ENCODE peak calls at places on chromosomes 13 and 19, in six cellular contexts. One of them, this sample, is unnamed.

GRCh38 chr19:13033819-13034611 is 38.7 kb downstream of the NFIX start:
- DNase-seq in Panc1: no peak
- DNase-seq in upper lobe of left lung: no peak
- DNase-seq in IMR-90: peak; percentile 45
- DNase-seq in aorta: peak; percentile 89
- DNase-seq in left lung: peak; percentile 83
- DNase-seq in this sample: no peak

GRCh38 chr13:62781866-62782265 is 1366.2 kb upstream of the PCDH20 start:
- DNase-seq in upper lobe of left lung: no peak
- DNase-seq in left lung: no peak
- DNase-seq in IMR-90: peak; percentile 66
- DNase-seq in aorta: no peak
- DNase-seq in Panc1: no peak
- DNase-seq in this sample: no peak

GRCh38 chr19:6026390-6026897 is 48.5 kb upstream of the RANBP3 start:
- DNase-seq in IMR-90: no peak
- DNase-seq in upper lobe of left lung: no peak
- DNase-seq in left lung: no peak
- DNase-seq in aorta: peak; percentile 33
- DNase-seq in Panc1: no peak
- DNase-seq in this sample: no peak

GRCh38 chr13:77460195-77460594 is 75.3 kb upstream of the SCEL start:
- DNase-seq in left lung: no peak
- DNase-seq in Panc1: no peak
- DNase-seq in IMR-90: no peak
- DNase-seq in upper lobe of left lung: no peak
- DNase-seq in aorta: peak; percentile 69
- DNase-seq in this sample: no peak

GRCh38 chr13:20796791-20797513 is 23.2 kb upstream of the EEF1AKMT1 start:
- DNase-seq in upper lobe of left lung: no peak
- DNase-seq in IMR-90: peak; percentile 39
- DNase-seq in aorta: no peak
- DNase-seq in Panc1: no peak
- DNase-seq in left lung: no peak
- DNase-seq in this sample: no peak

GRCh38 chr13:21703846-21704245 is 33.0 kb downstream of the FGF9 start:
- DNase-seq in left lung: no peak
- DNase-seq in IMR-90: no peak
- DNase-seq in Panc1: peak; percentile 5
- DNase-seq in aorta: no peak
- DNase-seq in upper lobe of left lung: no peak
- DNase-seq in this sample: no peak

GRCh38 chr19:49335071-49335783 is at the start of gene CD37:
- DNase-seq in Panc1: no peak
- DNase-seq in left lung: peak; percentile 85
- DNase-seq in upper lobe of left lung: no peak
- DNase-seq in aorta: peak; percentile 71
- DNase-seq in IMR-90: no peak
- DNase-seq in this sample: peak; percentile 33

GRCh38 chr19:35116085-35116801 is 620 bp downstream of the FXYD3 start:
- DNase-seq in left lung: peak; percentile 74
- DNase-seq in upper lobe of left lung: no peak
- DNase-seq in Panc1: no peak
- DNase-seq in aorta: no peak
- DNase-seq in IMR-90: no peak
- DNase-seq in this sample: no peak

GRCh38 chr19:6580313-6580712 is 10.6 kb downstream of the CD70 start:
- DNase-seq in upper lobe of left lung: no peak
- DNase-seq in Panc1: peak; percentile 84
- DNase-seq in aorta: no peak
- DNase-seq in IMR-90: peak; percentile 12
- DNase-seq in left lung: no peak
- DNase-seq in this sample: no peak

GRCh38 chr13:59360108-59360507 is 803.6 kb downstream of the DIAPH3 start:
- DNase-seq in left lung: no peak
- DNase-seq in IMR-90: no peak
- DNase-seq in upper lobe of left lung: no peak
- DNase-seq in aorta: no peak
- DNase-seq in Panc1: no peak
- DNase-seq in this sample: no peak

GRCh38 chr19:12778905-12779161 is 3.5 kb upstream of the HOOK2 start:
- DNase-seq in IMR-90: no peak
- DNase-seq in aorta: no peak
- DNase-seq in left lung: no peak
- DNase-seq in Panc1: no peak
- DNase-seq in upper lobe of left lung: no peak
- DNase-seq in this sample: no peak

GRCh38 chr13:33873251-33873908 is 55.4 kb downstream of the RFC3 start:
- DNase-seq in IMR-90: no peak
- DNase-seq in left lung: no peak
- DNase-seq in Panc1: no peak
- DNase-seq in upper lobe of left lung: no peak
- DNase-seq in aorta: no peak
- DNase-seq in this sample: no peak

GRCh38 chr13:112894673-112895481 is 74.1 kb upstream of the MCF2L start:
- DNase-seq in upper lobe of left lung: peak; percentile 76
- DNase-seq in aorta: peak; percentile 63
- DNase-seq in Panc1: no peak
- DNase-seq in left lung: peak; percentile 73
- DNase-seq in IMR-90: no peak
- DNase-seq in this sample: no peak

GRCh38 chr19:2255982-2256685 is at the start of gene JSRP1:
- DNase-seq in upper lobe of left lung: peak; percentile 75
- DNase-seq in IMR-90: no peak
- DNase-seq in aorta: no peak
- DNase-seq in left lung: no peak
- DNase-seq in Panc1: no peak
- DNase-seq in this sample: no peak

GRCh38 chr19:2252481-2253105 is 3.5 kb downstream of the AMH start:
- DNase-seq in left lung: no peak
- DNase-seq in aorta: no peak
- DNase-seq in Panc1: no peak
- DNase-seq in IMR-90: no peak
- DNase-seq in upper lobe of left lung: peak; percentile 80
- DNase-seq in this sample: no peak

GRCh38 chr19:2253106-2254051 is 2.8 kb downstream of the JSRP1 start:
- DNase-seq in aorta: no peak
- DNase-seq in left lung: no peak
- DNase-seq in upper lobe of left lung: peak; percentile 87
- DNase-seq in Panc1: no peak
- DNase-seq in IMR-90: no peak
- DNase-seq in this sample: no peak

GRCh38 chr19:2254052-2254872 is 2.0 kb downstream of the JSRP1 start:
- DNase-seq in left lung: no peak
- DNase-seq in IMR-90: peak; percentile 23
- DNase-seq in upper lobe of left lung: no peak
- DNase-seq in aorta: no peak
- DNase-seq in Panc1: no peak
- DNase-seq in this sample: no peak

GRCh38 chr19:2255112-2255845 is 938 bp downstream of the JSRP1 start:
- DNase-seq in left lung: no peak
- DNase-seq in aorta: no peak
- DNase-seq in Panc1: no peak
- DNase-seq in upper lobe of left lung: peak; percentile 74
- DNase-seq in IMR-90: no peak
- DNase-seq in this sample: no peak
- H3K4me1 ChIP-seq in left lung: peaks cover 23% of the 10 kb centered on the region
- H3K4me1 ChIP-seq in aorta: no peaks in the 10 kb centered on the region
- H3K4me1 ChIP-seq in Panc1: no peaks in the 10 kb centered on the region
- H3K4me1 ChIP-seq in upper lobe of left lung: peaks cover 34% of the 10 kb centered on the region
- H3K4me1 ChIP-seq in IMR-90: peaks cover 4% of the 10 kb centered on the region
- H3K4me1 ChIP-seq in this sample: peaks cover 52% of the 10 kb centered on the region

GRCh38 chr13:99657848-99658265 is 156.6 kb downstream of the TM9SF2 start:
- DNase-seq in upper lobe of left lung: peak; percentile 87
- DNase-seq in aorta: no peak
- DNase-seq in IMR-90: no peak
- DNase-seq in Panc1: no peak
- DNase-seq in left lung: peak; percentile 79
- DNase-seq in this sample: peak; percentile 10

GRCh38 chr13:99659234-99659633 is 158.0 kb downstream of the TM9SF2 start:
- DNase-seq in Panc1: no peak
- DNase-seq in aorta: no peak
- DNase-seq in left lung: no peak
- DNase-seq in upper lobe of left lung: no peak
- DNase-seq in IMR-90: no peak
- DNase-seq in this sample: no peak

GRCh38 chr13:99660101-99660500 is 158.8 kb downstream of the TM9SF2 start:
- DNase-seq in aorta: no peak
- DNase-seq in IMR-90: no peak
- DNase-seq in upper lobe of left lung: no peak
- DNase-seq in left lung: no peak
- DNase-seq in Panc1: no peak
- DNase-seq in this sample: no peak

GRCh38 chr13:99656843-99657506 is 155.7 kb downstream of the TM9SF2 start:
- DNase-seq in Panc1: no peak
- DNase-seq in aorta: no peak
- DNase-seq in left lung: no peak
- DNase-seq in IMR-90: no peak
- DNase-seq in upper lobe of left lung: no peak
- DNase-seq in this sample: peak; percentile 6

GRCh38 chr13:99658266-99658991 is 157.2 kb downstream of the TM9SF2 start:
- DNase-seq in IMR-90: peak; percentile 25
- DNase-seq in Panc1: no peak
- DNase-seq in upper lobe of left lung: peak; percentile 86
- DNase-seq in aorta: peak; percentile 82
- DNase-seq in left lung: peak; percentile 88
- DNase-seq in this sample: peak; percentile 38
- H3K4me3 ChIP-seq in IMR-90: peak overlapping the region; percentile 3
- H3K4me3 ChIP-seq in Panc1: peak overlapping the region; percentile 23
- H3K4me3 ChIP-seq in upper lobe of left lung: peak overlapping the region; percentile 0
- H3K4me3 ChIP-seq in aorta: peak overlapping the region; percentile 42
- H3K4me3 ChIP-seq in left lung: peak overlapping the region; percentile 42
- H3K4me3 ChIP-seq in this sample: peak overlapping the region; percentile 38

DNA sequence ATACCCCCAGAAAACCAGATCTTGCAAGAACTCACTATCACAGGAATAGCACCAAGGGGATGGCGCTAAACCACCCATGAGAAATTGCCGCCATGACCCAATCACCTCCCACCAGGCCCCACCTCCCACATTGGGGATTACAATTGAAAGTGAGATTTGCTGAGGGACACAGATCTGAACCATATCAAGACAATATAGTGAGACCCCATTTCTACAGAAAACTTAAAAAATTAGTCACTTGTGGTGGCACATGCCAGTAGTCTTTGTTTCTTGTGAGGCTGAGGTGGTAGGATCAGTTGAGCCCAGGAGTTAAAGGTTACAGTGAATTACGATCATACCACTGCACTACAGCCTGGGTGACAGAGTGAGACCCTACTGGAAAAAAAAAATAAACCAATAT is 9.7 kb downstream of the DNAJC15 start:
- DNase-seq in IMR-90: no peak
- DNase-seq in aorta: no peak
- DNase-seq in Panc1: no peak
- DNase-seq in upper lobe of left lung: no peak
- DNase-seq in left lung: no peak
- DNase-seq in this sample: no peak
- H3K4me1 ChIP-seq in IMR-90: no peaks in the 10 kb centered on the region
- H3K4me1 ChIP-seq in aorta: no peaks in the 10 kb centered on the region
- H3K4me1 ChIP-seq in Panc1: no peaks in the 10 kb centered on the region
- H3K4me1 ChIP-seq in upper lobe of left lung: peaks cover 8% of the 10 kb centered on the region
- H3K4me1 ChIP-seq in left lung: peaks cover 4% of the 10 kb centered on the region
- H3K4me1 ChIP-seq in this sample: no peaks in the 10 kb centered on the region

GRCh38 chr19:54804101-54804500 is 691 bp downstream of the KIR2DL4 start:
- DNase-seq in aorta: no peak
- DNase-seq in upper lobe of left lung: no peak
- DNase-seq in left lung: no peak
- DNase-seq in Panc1: no peak
- DNase-seq in IMR-90: no peak
- DNase-seq in this sample: no peak

GRCh38 chr19:54803410-54803809 is at the start of gene KIR2DL4:
- DNase-seq in left lung: no peak
- DNase-seq in Panc1: no peak
- DNase-seq in upper lobe of left lung: peak; percentile 40
- DNase-seq in IMR-90: no peak
- DNase-seq in aorta: no peak
- DNase-seq in this sample: no peak

GRCh38 chr19:54806516-54806838 is 3.1 kb downstream of the KIR2DL4 start:
- DNase-seq in upper lobe of left lung: no peak
- DNase-seq in IMR-90: no peak
- DNase-seq in aorta: no peak
- DNase-seq in Panc1: no peak
- DNase-seq in left lung: no peak
- DNase-seq in this sample: no peak

GRCh38 chr19:54805665-54806515 is 2.5 kb downstream of the KIR2DL4 start:
- DNase-seq in upper lobe of left lung: peak; percentile 55
- DNase-seq in Panc1: no peak
- DNase-seq in left lung: no peak
- DNase-seq in aorta: no peak
- DNase-seq in IMR-90: no peak
- DNase-seq in this sample: no peak

DNA sequence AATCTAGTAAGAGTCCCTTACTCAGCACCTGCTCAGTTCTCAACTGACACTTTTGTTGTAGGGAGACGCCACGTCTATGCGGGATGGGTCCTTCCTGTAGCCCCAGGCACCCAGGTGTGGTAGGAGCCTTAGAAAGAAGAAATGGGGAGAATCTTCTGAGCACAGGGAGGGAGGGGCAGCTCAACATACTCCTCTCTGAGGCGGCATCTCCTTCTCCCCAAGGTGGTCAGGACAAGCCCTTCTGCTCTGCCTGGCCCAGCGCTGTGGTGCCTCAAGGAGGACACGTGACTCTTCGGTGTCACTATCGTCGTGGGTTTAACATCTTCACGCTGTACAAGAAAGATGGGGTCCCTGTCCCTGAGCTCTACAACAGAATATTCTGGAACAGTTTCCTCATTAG is 1.2 kb downstream of the KIR2DL4 start:
- DNase-seq in left lung: no peak
- DNase-seq in upper lobe of left lung: no peak
- DNase-seq in IMR-90: no peak
- DNase-seq in Panc1: no peak
- DNase-seq in aorta: no peak
- DNase-seq in this sample: no peak
- H3K4me3 ChIP-seq in left lung: no peak overlapping the region
- H3K4me3 ChIP-seq in upper lobe of left lung: no peak overlapping the region
- H3K4me3 ChIP-seq in IMR-90: no peak overlapping the region
- H3K4me3 ChIP-seq in Panc1: no peak overlapping the region
- H3K4me3 ChIP-seq in aorta: no peak overlapping the region
- H3K4me3 ChIP-seq in this sample: no peak overlapping the region

DNA sequence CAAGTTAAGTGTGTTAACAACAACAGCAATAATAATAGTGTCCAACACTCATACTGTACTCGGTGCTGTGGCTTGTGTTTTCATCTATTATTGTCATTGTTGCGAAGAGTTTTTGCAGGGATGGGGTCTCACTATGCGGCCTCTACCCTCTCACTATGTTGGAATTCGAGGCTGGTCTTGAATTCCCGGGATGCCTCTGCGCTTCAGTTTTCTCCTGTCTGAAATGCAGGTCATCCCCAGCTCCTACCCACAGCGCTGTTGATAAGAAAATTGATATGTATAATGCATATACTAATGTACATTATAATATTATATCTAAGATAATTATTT is 4.9 kb upstream of the SBK3 start:
- DNase-seq in upper lobe of left lung: no peak
- DNase-seq in aorta: no peak
- DNase-seq in IMR-90: no peak
- DNase-seq in Panc1: no peak
- DNase-seq in left lung: no peak
- DNase-seq in this sample: no peak
- H3K4me1 ChIP-seq in upper lobe of left lung: no peaks in the 10 kb centered on the region
- H3K4me1 ChIP-seq in aorta: no peaks in the 10 kb centered on the region
- H3K4me1 ChIP-seq in IMR-90: peaks cover 34% of the 10 kb centered on the region
- H3K4me1 ChIP-seq in Panc1: peaks cover 56% of the 10 kb centered on the region
- H3K4me1 ChIP-seq in left lung: no peaks in the 10 kb centered on the region
- H3K4me1 ChIP-seq in this sample: no peaks in the 10 kb centered on the region

GRCh38 chr19:1082165-1082927 is 12.8 kb downstream of the POLR2E start:
- DNase-seq in upper lobe of left lung: peak; percentile 93
- DNase-seq in IMR-90: no peak
- DNase-seq in Panc1: no peak
- DNase-seq in left lung: peak; percentile 92
- DNase-seq in aorta: peak; percentile 84
- DNase-seq in this sample: peak; percentile 78
- H3K4me3 ChIP-seq in upper lobe of left lung: no peak overlapping the region
- H3K4me3 ChIP-seq in IMR-90: peak overlapping the region; percentile 15
- H3K4me3 ChIP-seq in Panc1: no peak overlapping the region
- H3K4me3 ChIP-seq in left lung: peak overlapping the region; percentile 14
- H3K4me3 ChIP-seq in aorta: no peak overlapping the region
- H3K4me3 ChIP-seq in this sample: no peak overlapping the region

This sample was measured in effector memory CD4-positive, alpha-beta T cell.